ENCODE peak calls at places on chromosome 6, in eight cellular contexts. One of them, this sample, is unnamed.

GRCh38 chr6:31118178-31118577 is 2.1 kb downstream of the CDSN start:
- DNase-seq in CD8-positive, alpha-beta T cell: no peak
- DNase-seq in heart left ventricle: no peak
- DNase-seq in adrenal gland: no peak
- DNase-seq in endodermal cell: no peak
- DNase-seq in astrocyte: no peak
- DNase-seq in Calu3: no peak
- DNase-seq in left lung: no peak
- DNase-seq in this sample: no peak

GRCh38 chr6:71419954-71420692 is 131.5 kb downstream of the OGFRL1 start:
- DNase-seq in left lung: peak; percentile 50
- DNase-seq in adrenal gland: peak; percentile 64
- DNase-seq in Calu3: peak; percentile 63
- DNase-seq in heart left ventricle: peak; percentile 62
- DNase-seq in CD8-positive, alpha-beta T cell: no peak
- DNase-seq in endodermal cell: no peak
- DNase-seq in astrocyte: no peak
- DNase-seq in this sample: no peak

GRCh38 chr6:127146935-127147334 is 28.5 kb downstream of the RSPO3 start:
- DNase-seq in CD8-positive, alpha-beta T cell: no peak
- DNase-seq in left lung: peak; percentile 32
- DNase-seq in Calu3: no peak
- DNase-seq in adrenal gland: no peak
- DNase-seq in heart left ventricle: no peak
- DNase-seq in endodermal cell: no peak
- DNase-seq in astrocyte: peak; percentile 98
- DNase-seq in this sample: no peak

GRCh38 chr6:106103728-106104109 is 17.6 kb downstream of the PRDM1 start:
- DNase-seq in Calu3: peak; percentile 47
- DNase-seq in left lung: no peak
- DNase-seq in heart left ventricle: no peak
- DNase-seq in CD8-positive, alpha-beta T cell: no peak
- DNase-seq in adrenal gland: no peak
- DNase-seq in endodermal cell: no peak
- DNase-seq in astrocyte: no peak
- DNase-seq in this sample: no peak

GRCh38 chr6:72466971-72467566 is 154.8 kb upstream of the KCNQ5 start:
- DNase-seq in CD8-positive, alpha-beta T cell: no peak
- DNase-seq in astrocyte: no peak
- DNase-seq in Calu3: no peak
- DNase-seq in endodermal cell: peak; percentile 53
- DNase-seq in heart left ventricle: no peak
- DNase-seq in adrenal gland: no peak
- DNase-seq in left lung: no peak
- DNase-seq in this sample: no peak

GRCh38 chr6:140445474-140446004 is 1071.1 kb upstream of the CITED2 start:
- DNase-seq in left lung: no peak
- DNase-seq in Calu3: no peak
- DNase-seq in astrocyte: peak; percentile 76
- DNase-seq in CD8-positive, alpha-beta T cell: no peak
- DNase-seq in endodermal cell: no peak
- DNase-seq in adrenal gland: no peak
- DNase-seq in heart left ventricle: no peak
- DNase-seq in this sample: no peak

GRCh38 chr6:9537381-9537780 is 877.5 kb downstream of the TFAP2A start:
- DNase-seq in CD8-positive, alpha-beta T cell: no peak
- DNase-seq in left lung: no peak
- DNase-seq in endodermal cell: no peak
- DNase-seq in astrocyte: peak; percentile 89
- DNase-seq in Calu3: no peak
- DNase-seq in heart left ventricle: no peak
- DNase-seq in adrenal gland: no peak
- DNase-seq in this sample: no peak

GRCh38 chr6:105748737-105749161 is 337.4 kb upstream of the PRDM1 start:
- DNase-seq in CD8-positive, alpha-beta T cell: no peak
- DNase-seq in Calu3: no peak
- DNase-seq in left lung: peak; percentile 35
- DNase-seq in adrenal gland: no peak
- DNase-seq in astrocyte: peak; percentile 63
- DNase-seq in heart left ventricle: no peak
- DNase-seq in endodermal cell: no peak
- DNase-seq in this sample: peak; percentile 86

GRCh38 chr6:150056916-150057315 is 12.0 kb downstream of the ULBP3 start:
- DNase-seq in adrenal gland: peak; percentile 15
- DNase-seq in Calu3: no peak
- DNase-seq in heart left ventricle: no peak
- DNase-seq in CD8-positive, alpha-beta T cell: no peak
- DNase-seq in endodermal cell: peak; percentile 22
- DNase-seq in left lung: no peak
- DNase-seq in astrocyte: no peak
- DNase-seq in this sample: no peak

GRCh38 chr6:121592261-121592935 is 157.0 kb downstream of the GJA1 start:
- DNase-seq in astrocyte: no peak
- DNase-seq in heart left ventricle: no peak
- DNase-seq in left lung: no peak
- DNase-seq in CD8-positive, alpha-beta T cell: no peak
- DNase-seq in endodermal cell: no peak
- DNase-seq in adrenal gland: no peak
- DNase-seq in Calu3: no peak
- DNase-seq in this sample: no peak

GRCh38 chr6:34339432-34339831 is 53.0 kb downstream of the NUDT3 start:
- DNase-seq in CD8-positive, alpha-beta T cell: no peak
- DNase-seq in left lung: no peak
- DNase-seq in adrenal gland: no peak
- DNase-seq in Calu3: no peak
- DNase-seq in endodermal cell: no peak
- DNase-seq in astrocyte: no peak
- DNase-seq in heart left ventricle: no peak
- DNase-seq in this sample: no peak

GRCh38 chr6:17506962-17507361 is 93.1 kb upstream of the FAM8A1 start:
- DNase-seq in endodermal cell: no peak
- DNase-seq in Calu3: no peak
- DNase-seq in adrenal gland: no peak
- DNase-seq in astrocyte: no peak
- DNase-seq in left lung: no peak
- DNase-seq in CD8-positive, alpha-beta T cell: no peak
- DNase-seq in heart left ventricle: no peak
- DNase-seq in this sample: no peak

GRCh38 chr6:127022297-127022696 is 96.2 kb upstream of the RSPO3 start:
- DNase-seq in CD8-positive, alpha-beta T cell: no peak
- DNase-seq in adrenal gland: peak; percentile 55
- DNase-seq in heart left ventricle: no peak
- DNase-seq in Calu3: no peak
- DNase-seq in astrocyte: no peak
- DNase-seq in left lung: peak; percentile 58
- DNase-seq in endodermal cell: no peak
- DNase-seq in this sample: no peak

GRCh38 chr6:159727717-159728440 is 573 bp downstream of the WTAP start:
- DNase-seq in heart left ventricle: peak; percentile 61
- DNase-seq in CD8-positive, alpha-beta T cell: no peak
- DNase-seq in astrocyte: no peak
- DNase-seq in left lung: no peak
- DNase-seq in endodermal cell: no peak
- DNase-seq in Calu3: no peak
- DNase-seq in adrenal gland: no peak
- DNase-seq in this sample: peak; percentile 55

GRCh38 chr6:73062837-73063236 is 162.5 kb downstream of the KHDC1L start:
- DNase-seq in Calu3: no peak
- DNase-seq in endodermal cell: no peak
- DNase-seq in adrenal gland: no peak
- DNase-seq in CD8-positive, alpha-beta T cell: no peak
- DNase-seq in heart left ventricle: no peak
- DNase-seq in left lung: no peak
- DNase-seq in astrocyte: peak; percentile 84
- DNase-seq in this sample: no peak

GRCh38 chr6:106244521-106244920 is 81.0 kb downstream of the ATG5 start:
- DNase-seq in left lung: no peak
- DNase-seq in endodermal cell: no peak
- DNase-seq in Calu3: no peak
- DNase-seq in CD8-positive, alpha-beta T cell: no peak
- DNase-seq in heart left ventricle: no peak
- DNase-seq in astrocyte: no peak
- DNase-seq in adrenal gland: no peak
- DNase-seq in this sample: no peak

GRCh38 chr6:125598422-125598821 is 151.0 kb upstream of the HEY2 start:
- DNase-seq in astrocyte: peak; percentile 29
- DNase-seq in heart left ventricle: peak; percentile 88
- DNase-seq in adrenal gland: peak; percentile 61
- DNase-seq in CD8-positive, alpha-beta T cell: no peak
- DNase-seq in left lung: peak; percentile 82
- DNase-seq in endodermal cell: no peak
- DNase-seq in Calu3: peak; percentile 24
- DNase-seq in this sample: peak; percentile 87

GRCh38 chr6:114194362-114195343 is 148.2 kb downstream of the HS3ST5 start:
- DNase-seq in CD8-positive, alpha-beta T cell: no peak
- DNase-seq in left lung: peak; percentile 34
- DNase-seq in Calu3: no peak
- DNase-seq in adrenal gland: no peak
- DNase-seq in endodermal cell: no peak
- DNase-seq in astrocyte: peak; percentile 62
- DNase-seq in heart left ventricle: no peak
- DNase-seq in this sample: no peak

GRCh38 chr6:112284603-112285002 is 30.2 kb upstream of the LAMA4 start:
- DNase-seq in CD8-positive, alpha-beta T cell: no peak
- DNase-seq in heart left ventricle: no peak
- DNase-seq in astrocyte: no peak
- DNase-seq in Calu3: no peak
- DNase-seq in endodermal cell: no peak
- DNase-seq in left lung: no peak
- DNase-seq in adrenal gland: no peak
- DNase-seq in this sample: no peak

GRCh38 chr6:34189806-34190503 is 44.1 kb upstream of the GRM4 start:
- DNase-seq in left lung: peak; percentile 44
- DNase-seq in heart left ventricle: no peak
- DNase-seq in Calu3: no peak
- DNase-seq in astrocyte: no peak
- DNase-seq in adrenal gland: no peak
- DNase-seq in endodermal cell: no peak
- DNase-seq in CD8-positive, alpha-beta T cell: peak; percentile 73
- DNase-seq in this sample: peak; percentile 83

DNA sequence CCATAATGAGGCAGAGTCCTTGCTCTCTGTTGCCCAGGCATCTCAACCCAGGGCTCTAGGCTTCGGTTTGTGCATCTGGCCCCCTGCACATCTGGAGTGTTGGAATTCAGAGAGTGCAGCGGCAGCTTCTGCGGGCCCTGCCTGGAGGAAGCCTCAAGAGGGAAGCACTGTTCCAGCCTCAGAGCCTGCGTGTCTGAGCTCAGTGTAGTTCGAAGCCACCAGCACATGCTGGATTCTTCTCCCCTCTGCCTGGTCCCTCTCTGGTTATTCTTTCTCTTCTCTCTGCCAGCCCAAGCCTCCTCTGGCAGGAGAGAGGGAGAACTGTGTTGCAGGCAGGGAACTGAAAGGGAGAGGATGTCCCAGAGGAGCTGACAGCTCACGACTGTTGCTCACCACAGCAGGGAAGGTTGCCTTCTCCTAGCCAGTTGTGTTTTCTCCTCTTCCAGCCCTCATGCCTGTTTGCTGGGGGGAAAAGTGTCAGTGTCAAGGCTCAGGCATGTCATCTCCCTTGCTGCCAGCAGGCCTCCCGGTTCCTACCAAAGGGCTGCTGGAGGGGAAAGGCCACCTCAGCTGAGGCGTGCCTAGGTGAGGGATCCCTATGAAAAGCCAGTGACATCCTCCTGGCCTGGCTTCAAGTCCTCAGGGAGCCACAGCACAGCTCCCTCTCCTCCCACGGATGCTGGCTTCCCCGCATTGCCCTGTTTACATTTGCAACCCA is 126.0 kb upstream of the LRFN2 start:
- DNase-seq in astrocyte: no peak
- DNase-seq in Calu3: no peak
- DNase-seq in CD8-positive, alpha-beta T cell: no peak
- DNase-seq in adrenal gland: no peak
- DNase-seq in left lung: no peak
- DNase-seq in endodermal cell: peak; percentile 71
- DNase-seq in heart left ventricle: no peak
- DNase-seq in this sample: no peak
- TF ChIP-seq CTCF in astrocyte: no peak
- TF ChIP-seq CTCF in Calu3: no peak
- TF ChIP-seq CTCF in CD8-positive, alpha-beta T cell: no peak
- TF ChIP-seq CTCF in adrenal gland: no peak
- TF ChIP-seq CTCF in left lung: no peak
- TF ChIP-seq CTCF in endodermal cell: peak; percentile 59
- TF ChIP-seq CTCF in heart left ventricle: no peak
- TF ChIP-seq CTCF in this sample: no peak

GRCh38 chr6:138386897-138387296 is 9.2 kb downstream of the SMIM28 start:
- DNase-seq in adrenal gland: no peak
- DNase-seq in CD8-positive, alpha-beta T cell: no peak
- DNase-seq in astrocyte: no peak
- DNase-seq in left lung: no peak
- DNase-seq in Calu3: no peak
- DNase-seq in heart left ventricle: no peak
- DNase-seq in endodermal cell: no peak
- DNase-seq in this sample: no peak
- TF ChIP-seq CTCF in adrenal gland: no peak
- TF ChIP-seq CTCF in CD8-positive, alpha-beta T cell: no peak
- TF ChIP-seq CTCF in astrocyte: no peak
- TF ChIP-seq CTCF in left lung: no peak
- TF ChIP-seq CTCF in Calu3: no peak
- TF ChIP-seq CTCF in heart left ventricle: no peak
- TF ChIP-seq CTCF in endodermal cell: no peak
- TF ChIP-seq CTCF in this sample: no peak

GRCh38 chr6:168545428-168545827 is 104.4 kb downstream of the SMOC2 start:
- DNase-seq in left lung: no peak
- DNase-seq in Calu3: no peak
- DNase-seq in CD8-positive, alpha-beta T cell: no peak
- DNase-seq in endodermal cell: no peak
- DNase-seq in astrocyte: no peak
- DNase-seq in adrenal gland: no peak
- DNase-seq in heart left ventricle: no peak
- DNase-seq in this sample: no peak
- TF ChIP-seq CTCF in left lung: no peak
- TF ChIP-seq CTCF in Calu3: no peak
- TF ChIP-seq CTCF in CD8-positive, alpha-beta T cell: no peak
- TF ChIP-seq CTCF in endodermal cell: no peak
- TF ChIP-seq CTCF in astrocyte: no peak
- TF ChIP-seq CTCF in adrenal gland: no peak
- TF ChIP-seq CTCF in heart left ventricle: no peak
- TF ChIP-seq CTCF in this sample: no peak

DNA sequence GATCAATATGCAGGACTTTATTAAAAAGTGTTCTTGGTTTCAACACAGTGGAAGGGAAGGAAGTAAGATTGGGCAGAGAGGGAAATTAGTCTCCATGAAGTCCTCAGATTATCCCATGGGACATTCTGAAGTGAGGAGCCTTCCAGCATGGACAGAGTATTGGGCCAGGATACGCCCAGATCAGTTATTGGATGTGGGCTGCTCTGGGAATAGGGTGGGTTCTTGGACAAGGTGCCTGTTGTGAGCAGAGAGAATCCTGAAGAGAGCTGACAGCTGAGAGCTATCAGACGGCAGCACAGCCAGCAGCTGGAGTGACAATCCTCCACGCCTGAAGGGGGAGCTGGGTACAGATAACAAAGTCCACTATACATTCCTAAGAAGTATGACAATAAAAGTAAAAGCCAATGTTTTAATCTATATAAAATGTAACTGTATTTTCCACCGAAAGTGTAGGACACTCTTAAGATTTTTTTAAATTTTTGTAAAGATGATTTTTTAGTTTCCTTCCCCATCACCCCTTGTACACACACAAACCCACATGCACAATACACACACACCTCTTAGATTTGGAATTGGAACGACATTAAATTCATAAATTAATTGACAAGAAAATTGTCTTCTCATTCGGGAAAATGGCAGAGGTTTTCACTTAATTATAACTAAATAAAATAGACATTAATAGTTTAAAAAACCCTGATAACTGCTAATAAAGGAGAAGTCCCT is 107.8 kb downstream of the FBXO5 start:
- DNase-seq in endodermal cell: no peak
- DNase-seq in Calu3: no peak
- DNase-seq in heart left ventricle: no peak
- DNase-seq in left lung: no peak
- DNase-seq in astrocyte: no peak
- DNase-seq in adrenal gland: no peak
- DNase-seq in CD8-positive, alpha-beta T cell: no peak
- DNase-seq in this sample: no peak
- TF ChIP-seq CTCF in endodermal cell: peak; percentile 34
- TF ChIP-seq CTCF in Calu3: no peak
- TF ChIP-seq CTCF in heart left ventricle: no peak
- TF ChIP-seq CTCF in left lung: no peak
- TF ChIP-seq CTCF in astrocyte: no peak
- TF ChIP-seq CTCF in adrenal gland: no peak
- TF ChIP-seq CTCF in CD8-positive, alpha-beta T cell: no peak
- TF ChIP-seq CTCF in this sample: no peak